ENCODE peak calls at places on chromosomes 12 and 14, in seven cellular contexts. One of them, this sample, is unnamed.

GRCh38 chr14:98371141-98371540 is 900.9 kb downstream of the BCL11B start:
- DNase-seq in body of pancreas: no peak
- DNase-seq in heart left ventricle: no peak
- DNase-seq in endothelial cell of umbilical vein: no peak
- DNase-seq in esophagus squamous epithelium: no peak
- DNase-seq in sigmoid colon: no peak
- DNase-seq in A549: no peak
- DNase-seq in this sample: no peak

GRCh38 chr12:132454154-132454948 is 35.6 kb upstream of the FBRSL1 start:
- DNase-seq in body of pancreas: no peak
- DNase-seq in endothelial cell of umbilical vein: no peak
- DNase-seq in A549: no peak
- DNase-seq in esophagus squamous epithelium: no peak
- DNase-seq in sigmoid colon: no peak
- DNase-seq in heart left ventricle: no peak
- DNase-seq in this sample: no peak

GRCh38 chr12:50276912-50277671 is 6.2 kb downstream of the LIMA1 start:
- DNase-seq in esophagus squamous epithelium: no peak
- DNase-seq in body of pancreas: no peak
- DNase-seq in endothelial cell of umbilical vein: no peak
- DNase-seq in sigmoid colon: no peak
- DNase-seq in heart left ventricle: no peak
- DNase-seq in A549: no peak
- DNase-seq in this sample: no peak

GRCh38 chr12:124523071-124523470 is 44.3 kb downstream of the NCOR2 start:
- DNase-seq in sigmoid colon: no peak
- DNase-seq in heart left ventricle: peak
- DNase-seq in A549: no peak
- DNase-seq in esophagus squamous epithelium: no peak
- DNase-seq in body of pancreas: peak
- DNase-seq in endothelial cell of umbilical vein: peak
- DNase-seq in this sample: no peak

GRCh38 chr14:74502236-74503019 is 8.9 kb downstream of the ISCA2 start:
- DNase-seq in A549: peak
- DNase-seq in endothelial cell of umbilical vein: no peak
- DNase-seq in heart left ventricle: no peak
- DNase-seq in body of pancreas: no peak
- DNase-seq in sigmoid colon: no peak
- DNase-seq in esophagus squamous epithelium: no peak
- DNase-seq in this sample: peak

GRCh38 chr12:132227156-132227555 is 82.9 kb downstream of the NOC4L start:
- DNase-seq in body of pancreas: no peak
- DNase-seq in esophagus squamous epithelium: no peak
- DNase-seq in A549: no peak
- DNase-seq in endothelial cell of umbilical vein: no peak
- DNase-seq in sigmoid colon: peak
- DNase-seq in heart left ventricle: no peak
- DNase-seq in this sample: no peak

GRCh38 chr12:26810330-26810729 is 22.7 kb downstream of the ITPR2 start:
- DNase-seq in heart left ventricle: peak
- DNase-seq in body of pancreas: peak
- DNase-seq in endothelial cell of umbilical vein: peak
- DNase-seq in sigmoid colon: peak
- DNase-seq in A549: no peak
- DNase-seq in esophagus squamous epithelium: no peak
- DNase-seq in this sample: no peak

GRCh38 chr12:79023784-79024183 is 159.2 kb downstream of the SYT1 start:
- DNase-seq in sigmoid colon: no peak
- DNase-seq in A549: no peak
- DNase-seq in heart left ventricle: no peak
- DNase-seq in esophagus squamous epithelium: no peak
- DNase-seq in body of pancreas: no peak
- DNase-seq in endothelial cell of umbilical vein: no peak
- DNase-seq in this sample: no peak

GRCh38 chr14:24443053-24443683 is 592 bp upstream of the SDR39U1 start:
- DNase-seq in body of pancreas: no peak
- DNase-seq in A549: no peak
- DNase-seq in sigmoid colon: no peak
- DNase-seq in endothelial cell of umbilical vein: peak
- DNase-seq in heart left ventricle: no peak
- DNase-seq in esophagus squamous epithelium: no peak
- DNase-seq in this sample: no peak

GRCh38 chr12:14567311-14568195 is at the start of gene PLBD1:
- DNase-seq in sigmoid colon: peak
- DNase-seq in esophagus squamous epithelium: no peak
- DNase-seq in endothelial cell of umbilical vein: peak
- DNase-seq in A549: peak
- DNase-seq in heart left ventricle: peak
- DNase-seq in body of pancreas: peak
- DNase-seq in this sample: peak

GRCh38 chr12:1834186-1834925 is 14.0 kb downstream of the LRTM2 start:
- DNase-seq in sigmoid colon: peak
- DNase-seq in esophagus squamous epithelium: no peak
- DNase-seq in body of pancreas: no peak
- DNase-seq in endothelial cell of umbilical vein: no peak
- DNase-seq in A549: no peak
- DNase-seq in heart left ventricle: no peak
- DNase-seq in this sample: peak

GRCh38 chr12:104790296-104791125 is 167.6 kb downstream of the SLC41A2 start:
- DNase-seq in A549: peak
- DNase-seq in sigmoid colon: peak
- DNase-seq in heart left ventricle: peak
- DNase-seq in esophagus squamous epithelium: no peak
- DNase-seq in endothelial cell of umbilical vein: peak
- DNase-seq in body of pancreas: peak
- DNase-seq in this sample: peak

GRCh38 chr12:108914031-108914630 is 34.2 kb downstream of the DAO start:
- DNase-seq in A549: no peak
- DNase-seq in sigmoid colon: no peak
- DNase-seq in esophagus squamous epithelium: no peak
- DNase-seq in body of pancreas: peak
- DNase-seq in endothelial cell of umbilical vein: no peak
- DNase-seq in heart left ventricle: no peak
- DNase-seq in this sample: no peak

GRCh38 chr14:92321701-92322100 is 1.3 kb upstream of the SLC24A4 start:
- DNase-seq in A549: no peak
- DNase-seq in heart left ventricle: no peak
- DNase-seq in endothelial cell of umbilical vein: no peak
- DNase-seq in sigmoid colon: no peak
- DNase-seq in body of pancreas: no peak
- DNase-seq in esophagus squamous epithelium: no peak
- DNase-seq in this sample: no peak

GRCh38 chr14:92323031-92323915 is at the start of gene SLC24A4:
- DNase-seq in esophagus squamous epithelium: no peak
- DNase-seq in A549: peak
- DNase-seq in heart left ventricle: no peak
- DNase-seq in body of pancreas: no peak
- DNase-seq in sigmoid colon: no peak
- DNase-seq in endothelial cell of umbilical vein: no peak
- DNase-seq in this sample: peak

GRCh38 chr14:92323916-92324818 is 1.2 kb downstream of the SLC24A4 start:
- DNase-seq in esophagus squamous epithelium: no peak
- DNase-seq in sigmoid colon: no peak
- DNase-seq in endothelial cell of umbilical vein: no peak
- DNase-seq in body of pancreas: no peak
- DNase-seq in heart left ventricle: no peak
- DNase-seq in A549: no peak
- DNase-seq in this sample: no peak

GRCh38 chr14:92325835-92326234 is 2.9 kb downstream of the SLC24A4 start:
- DNase-seq in esophagus squamous epithelium: no peak
- DNase-seq in heart left ventricle: no peak
- DNase-seq in body of pancreas: no peak
- DNase-seq in endothelial cell of umbilical vein: no peak
- DNase-seq in A549: no peak
- DNase-seq in sigmoid colon: no peak
- DNase-seq in this sample: no peak

DNA sequence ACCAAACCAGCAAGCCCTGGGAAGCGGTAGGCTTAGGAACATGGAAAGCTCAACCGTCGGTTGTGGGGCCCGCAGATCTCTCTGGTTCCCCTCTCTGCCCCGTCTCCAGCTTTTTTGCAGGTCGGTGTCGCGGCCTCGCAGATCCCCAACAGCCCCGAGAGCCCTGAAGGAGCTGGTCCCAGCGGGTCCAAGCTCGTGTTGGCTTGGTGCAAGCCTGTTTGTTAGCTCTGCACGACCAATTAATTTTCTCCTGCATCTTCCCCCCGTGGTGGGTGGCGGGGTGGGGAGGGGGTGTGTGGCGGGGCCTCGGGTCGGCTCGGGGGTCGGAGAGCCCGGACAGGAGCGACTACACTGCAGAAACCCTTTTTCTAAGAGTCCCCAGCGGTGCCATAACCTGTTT is 449 bp upstream of the SLC24A4 start:
- DNase-seq in A549: no peak
- DNase-seq in heart left ventricle: no peak
- DNase-seq in sigmoid colon: no peak
- DNase-seq in endothelial cell of umbilical vein: no peak
- DNase-seq in body of pancreas: no peak
- DNase-seq in esophagus squamous epithelium: no peak
- DNase-seq in this sample: no peak
- H3K4me3 ChIP-seq in A549: peak
- H3K4me3 ChIP-seq in heart left ventricle: no peak
- H3K4me3 ChIP-seq in sigmoid colon: peak
- H3K4me3 ChIP-seq in endothelial cell of umbilical vein: no peak
- H3K4me3 ChIP-seq in body of pancreas: no peak
- H3K4me3 ChIP-seq in esophagus squamous epithelium: peak
- H3K4me3 ChIP-seq in this sample: peak

GRCh38 chr12:46372852-46373302 is 304 bp upstream of the SLC38A2 start:
- DNase-seq in body of pancreas: no peak
- DNase-seq in sigmoid colon: no peak
- DNase-seq in A549: no peak
- DNase-seq in esophagus squamous epithelium: no peak
- DNase-seq in heart left ventricle: no peak
- DNase-seq in endothelial cell of umbilical vein: no peak
- DNase-seq in this sample: no peak

GRCh38 chr12:46371718-46372130 is 849 bp downstream of the SLC38A2 start:
- DNase-seq in body of pancreas: peak
- DNase-seq in heart left ventricle: peak
- DNase-seq in endothelial cell of umbilical vein: no peak
- DNase-seq in A549: peak
- DNase-seq in esophagus squamous epithelium: peak
- DNase-seq in sigmoid colon: peak
- DNase-seq in this sample: peak

GRCh38 chr12:46373303-46374182 is 970 bp upstream of the SLC38A2 start:
- DNase-seq in sigmoid colon: peak
- DNase-seq in endothelial cell of umbilical vein: peak
- DNase-seq in body of pancreas: peak
- DNase-seq in heart left ventricle: peak
- DNase-seq in A549: peak
- DNase-seq in esophagus squamous epithelium: no peak
- DNase-seq in this sample: peak

GRCh38 chr12:46370792-46371717 is 1.5 kb downstream of the SLC38A2 start:
- DNase-seq in sigmoid colon: peak
- DNase-seq in endothelial cell of umbilical vein: peak
- DNase-seq in esophagus squamous epithelium: peak
- DNase-seq in heart left ventricle: peak
- DNase-seq in body of pancreas: peak
- DNase-seq in A549: peak
- DNase-seq in this sample: peak

GRCh38 chr12:46372131-46372851 is at the start of gene SLC38A2:
- DNase-seq in heart left ventricle: peak
- DNase-seq in A549: peak
- DNase-seq in endothelial cell of umbilical vein: peak
- DNase-seq in esophagus squamous epithelium: peak
- DNase-seq in sigmoid colon: peak
- DNase-seq in body of pancreas: peak
- DNase-seq in this sample: peak
- TF ChIP-seq POLR2A in heart left ventricle: peak
- TF ChIP-seq POLR2A in A549: peak
- TF ChIP-seq POLR2A in endothelial cell of umbilical vein: peak
- TF ChIP-seq POLR2A in esophagus squamous epithelium: no peak
- TF ChIP-seq POLR2A in sigmoid colon: peak
- TF ChIP-seq POLR2A in body of pancreas: peak
- TF ChIP-seq POLR2A in this sample: peak

DNA sequence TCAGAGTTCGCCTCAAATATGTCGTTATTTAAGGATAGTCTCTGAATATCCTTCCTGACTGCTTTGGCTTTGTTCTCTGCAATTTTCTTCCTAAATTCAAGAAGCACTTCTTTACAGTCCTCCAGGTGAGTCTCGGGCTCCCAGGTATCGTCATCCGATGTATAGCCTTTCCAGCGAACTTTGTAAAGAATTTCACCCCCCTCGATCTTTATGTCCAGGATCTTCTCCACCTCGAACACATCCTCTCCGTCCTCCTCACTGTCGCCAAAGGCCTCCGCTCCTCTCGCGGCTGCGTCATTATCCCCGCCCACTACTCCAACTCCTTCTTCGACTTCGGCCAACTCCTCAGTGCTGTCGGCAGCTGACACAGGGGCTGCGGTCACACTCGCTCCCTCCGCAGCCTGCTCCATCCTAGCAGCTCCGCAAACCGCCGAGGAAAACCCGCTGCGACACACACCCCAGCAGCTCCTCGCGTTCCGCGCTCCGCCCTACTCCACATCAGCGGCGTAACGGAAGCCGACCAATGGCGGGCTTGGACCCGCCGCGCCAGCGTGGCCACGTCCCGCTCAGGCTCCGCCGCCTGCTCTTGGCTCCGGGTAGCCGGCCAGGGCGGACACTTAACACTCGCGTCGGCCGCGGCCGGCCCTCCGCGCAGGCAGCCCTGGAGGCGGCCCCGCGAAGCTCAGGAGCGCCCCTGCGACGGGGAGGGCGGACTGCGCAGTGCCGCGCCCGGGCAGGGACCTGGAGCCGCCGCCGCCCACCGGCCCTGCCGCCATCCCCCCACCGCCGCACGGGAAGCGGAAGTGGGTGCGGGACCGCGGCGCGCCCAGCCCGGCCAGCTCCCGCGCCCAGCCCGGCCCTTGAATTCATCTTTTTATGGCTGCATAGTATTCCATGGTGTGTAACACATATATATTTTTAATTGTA is 4.1 kb downstream of the CD163L1 start:
- DNase-seq in sigmoid colon: no peak
- DNase-seq in esophagus squamous epithelium: no peak
- DNase-seq in endothelial cell of umbilical vein: peak
- DNase-seq in A549: peak
- DNase-seq in heart left ventricle: peak
- DNase-seq in body of pancreas: peak
- DNase-seq in this sample: peak
- H3K4me3 ChIP-seq in sigmoid colon: peak
- H3K4me3 ChIP-seq in esophagus squamous epithelium: peak
- H3K4me3 ChIP-seq in endothelial cell of umbilical vein: peak
- H3K4me3 ChIP-seq in A549: peak
- H3K4me3 ChIP-seq in heart left ventricle: no peak
- H3K4me3 ChIP-seq in body of pancreas: no peak
- H3K4me3 ChIP-seq in this sample: peak

GRCh38 chr12:4539167-4539870 is 629 bp downstream of the RAD51AP1 start:
- DNase-seq in endothelial cell of umbilical vein: no peak
- DNase-seq in sigmoid colon: no peak
- DNase-seq in esophagus squamous epithelium: no peak
- DNase-seq in body of pancreas: no peak
- DNase-seq in heart left ventricle: no peak
- DNase-seq in A549: no peak
- DNase-seq in this sample: no peak

GRCh38 chr12:4540170-4540569 is 1.5 kb downstream of the RAD51AP1 start:
- DNase-seq in body of pancreas: no peak
- DNase-seq in heart left ventricle: no peak
- DNase-seq in A549: no peak
- DNase-seq in esophagus squamous epithelium: no peak
- DNase-seq in sigmoid colon: no peak
- DNase-seq in endothelial cell of umbilical vein: no peak
- DNase-seq in this sample: no peak

GRCh38 chr12:4540633-4541032 is 1.9 kb downstream of the RAD51AP1 start:
- DNase-seq in A549: no peak
- DNase-seq in heart left ventricle: no peak
- DNase-seq in sigmoid colon: no peak
- DNase-seq in esophagus squamous epithelium: no peak
- DNase-seq in endothelial cell of umbilical vein: no peak
- DNase-seq in body of pancreas: no peak
- DNase-seq in this sample: no peak

GRCh38 chr12:4545195-4545594 is 6.5 kb downstream of the RAD51AP1 start:
- DNase-seq in endothelial cell of umbilical vein: no peak
- DNase-seq in sigmoid colon: no peak
- DNase-seq in A549: no peak
- DNase-seq in body of pancreas: no peak
- DNase-seq in esophagus squamous epithelium: no peak
- DNase-seq in heart left ventricle: no peak
- DNase-seq in this sample: no peak
- TF ChIP-seq POLR2A in endothelial cell of umbilical vein: no peak
- TF ChIP-seq POLR2A in sigmoid colon: no peak
- TF ChIP-seq POLR2A in A549: no peak
- TF ChIP-seq POLR2A in body of pancreas: no peak
- TF ChIP-seq POLR2A in esophagus squamous epithelium: no peak
- TF ChIP-seq POLR2A in heart left ventricle: no peak
- TF ChIP-seq POLR2A in this sample: no peak

This sample was measured in upper lobe of left lung.